ENCODE peak calls at places on chromosome 10, in nine cellular contexts. One of them, this sample, is unnamed.

GRCh38 chr10:110918633-110919348 is at the start of gene BBIP1:
- DNase-seq in nephron progenitor cell: no peak
- DNase-seq in endothelial cell: peak
- DNase-seq in posterior cingulate gyrus: peak
- DNase-seq in kidney glomerular epithelial cell: peak
- DNase-seq in HCEC 1CT: peak
- DNase-seq in AG04450: peak
- DNase-seq in NCI-H446: peak
- DNase-seq in activated T-helper 1 cell treated with anti-CD3 and anti-CD28 coated beads, Interleukin-12 subunit alpha, Interleukin-12 subunit beta, Interleukin-2, Interleukin-4 antibody, amounts not matched to agents 30 ng/mL and 10 ng/mL and 1 ng/mL, durations not matched to agents 14 hours and 24 hours and 36 hours: peak
- DNase-seq in this sample: peak

GRCh38 chr10:1360011-1360580 is 303.9 kb downstream of the WDR37 start:
- DNase-seq in nephron progenitor cell: peak
- DNase-seq in endothelial cell: peak
- DNase-seq in posterior cingulate gyrus: no peak
- DNase-seq in kidney glomerular epithelial cell: no peak
- DNase-seq in HCEC 1CT: no peak
- DNase-seq in AG04450: no peak
- DNase-seq in NCI-H446: no peak
- DNase-seq in activated T-helper 1 cell treated with anti-CD3 and anti-CD28 coated beads, Interleukin-12 subunit alpha, Interleukin-12 subunit beta, Interleukin-2, Interleukin-4 antibody, amounts not matched to agents 30 ng/mL and 10 ng/mL and 1 ng/mL, durations not matched to agents 14 hours and 24 hours and 36 hours: no peak
- DNase-seq in this sample: no peak

GRCh38 chr10:62093863-62094291 is 174.8 kb downstream of the RTKN2 start:
- DNase-seq in nephron progenitor cell: no peak
- DNase-seq in endothelial cell: no peak
- DNase-seq in posterior cingulate gyrus: no peak
- DNase-seq in kidney glomerular epithelial cell: peak
- DNase-seq in HCEC 1CT: peak
- DNase-seq in AG04450: peak
- DNase-seq in NCI-H446: no peak
- DNase-seq in activated T-helper 1 cell treated with anti-CD3 and anti-CD28 coated beads, Interleukin-12 subunit alpha, Interleukin-12 subunit beta, Interleukin-2, Interleukin-4 antibody, amounts not matched to agents 30 ng/mL and 10 ng/mL and 1 ng/mL, durations not matched to agents 14 hours and 24 hours and 36 hours: no peak
- DNase-seq in this sample: peak

GRCh38 chr10:22682237-22683192 is 31.9 kb downstream of the PIP4K2A start:
- DNase-seq in nephron progenitor cell: no peak
- DNase-seq in endothelial cell: no peak
- DNase-seq in posterior cingulate gyrus: no peak
- DNase-seq in kidney glomerular epithelial cell: peak
- DNase-seq in HCEC 1CT: peak
- DNase-seq in AG04450: no peak
- DNase-seq in NCI-H446: peak
- DNase-seq in activated T-helper 1 cell treated with anti-CD3 and anti-CD28 coated beads, Interleukin-12 subunit alpha, Interleukin-12 subunit beta, Interleukin-2, Interleukin-4 antibody, amounts not matched to agents 30 ng/mL and 10 ng/mL and 1 ng/mL, durations not matched to agents 14 hours and 24 hours and 36 hours: peak
- DNase-seq in this sample: peak

GRCh38 chr10:23096814-23097549 is 1.6 kb downstream of the MSRB2 start:
- DNase-seq in nephron progenitor cell: no peak
- DNase-seq in endothelial cell: no peak
- DNase-seq in posterior cingulate gyrus: no peak
- DNase-seq in kidney glomerular epithelial cell: no peak
- DNase-seq in HCEC 1CT: peak
- DNase-seq in AG04450: peak
- DNase-seq in NCI-H446: no peak
- DNase-seq in activated T-helper 1 cell treated with anti-CD3 and anti-CD28 coated beads, Interleukin-12 subunit alpha, Interleukin-12 subunit beta, Interleukin-2, Interleukin-4 antibody, amounts not matched to agents 30 ng/mL and 10 ng/mL and 1 ng/mL, durations not matched to agents 14 hours and 24 hours and 36 hours: no peak
- DNase-seq in this sample: no peak

GRCh38 chr10:107971411-107971810 is 806.9 kb upstream of the SORCS1 start:
- DNase-seq in nephron progenitor cell: no peak
- DNase-seq in endothelial cell: no peak
- DNase-seq in posterior cingulate gyrus: no peak
- DNase-seq in kidney glomerular epithelial cell: no peak
- DNase-seq in HCEC 1CT: peak
- DNase-seq in AG04450: no peak
- DNase-seq in NCI-H446: no peak
- DNase-seq in activated T-helper 1 cell treated with anti-CD3 and anti-CD28 coated beads, Interleukin-12 subunit alpha, Interleukin-12 subunit beta, Interleukin-2, Interleukin-4 antibody, amounts not matched to agents 30 ng/mL and 10 ng/mL and 1 ng/mL, durations not matched to agents 14 hours and 24 hours and 36 hours: no peak
- DNase-seq in this sample: peak

GRCh38 chr10:98560585-98560984 is 113.8 kb upstream of the HPS1 start:
- DNase-seq in nephron progenitor cell: no peak
- DNase-seq in endothelial cell: no peak
- DNase-seq in posterior cingulate gyrus: no peak
- DNase-seq in kidney glomerular epithelial cell: no peak
- DNase-seq in HCEC 1CT: no peak
- DNase-seq in AG04450: no peak
- DNase-seq in NCI-H446: no peak
- DNase-seq in activated T-helper 1 cell treated with anti-CD3 and anti-CD28 coated beads, Interleukin-12 subunit alpha, Interleukin-12 subunit beta, Interleukin-2, Interleukin-4 antibody, amounts not matched to agents 30 ng/mL and 10 ng/mL and 1 ng/mL, durations not matched to agents 14 hours and 24 hours and 36 hours: no peak
- DNase-seq in this sample: no peak

GRCh38 chr10:17867056-17867455 is 57.9 kb downstream of the MRC1 start:
- DNase-seq in nephron progenitor cell: no peak
- DNase-seq in endothelial cell: no peak
- DNase-seq in posterior cingulate gyrus: no peak
- DNase-seq in kidney glomerular epithelial cell: no peak
- DNase-seq in HCEC 1CT: no peak
- DNase-seq in AG04450: no peak
- DNase-seq in NCI-H446: no peak
- DNase-seq in activated T-helper 1 cell treated with anti-CD3 and anti-CD28 coated beads, Interleukin-12 subunit alpha, Interleukin-12 subunit beta, Interleukin-2, Interleukin-4 antibody, amounts not matched to agents 30 ng/mL and 10 ng/mL and 1 ng/mL, durations not matched to agents 14 hours and 24 hours and 36 hours: no peak
- DNase-seq in this sample: no peak

GRCh38 chr10:123562811-123563580 is 103.2 kb upstream of the GPR26 start:
- DNase-seq in nephron progenitor cell: no peak
- DNase-seq in endothelial cell: no peak
- DNase-seq in posterior cingulate gyrus: no peak
- DNase-seq in kidney glomerular epithelial cell: no peak
- DNase-seq in HCEC 1CT: no peak
- DNase-seq in AG04450: no peak
- DNase-seq in NCI-H446: no peak
- DNase-seq in activated T-helper 1 cell treated with anti-CD3 and anti-CD28 coated beads, Interleukin-12 subunit alpha, Interleukin-12 subunit beta, Interleukin-2, Interleukin-4 antibody, amounts not matched to agents 30 ng/mL and 10 ng/mL and 1 ng/mL, durations not matched to agents 14 hours and 24 hours and 36 hours: no peak
- DNase-seq in this sample: no peak

GRCh38 chr10:74328388-74328787 is 177.4 kb downstream of the ADK start:
- DNase-seq in nephron progenitor cell: no peak
- DNase-seq in endothelial cell: no peak
- DNase-seq in posterior cingulate gyrus: no peak
- DNase-seq in kidney glomerular epithelial cell: no peak
- DNase-seq in HCEC 1CT: no peak
- DNase-seq in AG04450: no peak
- DNase-seq in NCI-H446: no peak
- DNase-seq in activated T-helper 1 cell treated with anti-CD3 and anti-CD28 coated beads, Interleukin-12 subunit alpha, Interleukin-12 subunit beta, Interleukin-2, Interleukin-4 antibody, amounts not matched to agents 30 ng/mL and 10 ng/mL and 1 ng/mL, durations not matched to agents 14 hours and 24 hours and 36 hours: no peak
- DNase-seq in this sample: no peak

GRCh38 chr10:75717126-75717916 is 285.9 kb downstream of the LRMDA start:
- DNase-seq in nephron progenitor cell: no peak
- DNase-seq in endothelial cell: no peak
- DNase-seq in posterior cingulate gyrus: no peak
- DNase-seq in kidney glomerular epithelial cell: no peak
- DNase-seq in HCEC 1CT: no peak
- DNase-seq in AG04450: no peak
- DNase-seq in NCI-H446: no peak
- DNase-seq in activated T-helper 1 cell treated with anti-CD3 and anti-CD28 coated beads, Interleukin-12 subunit alpha, Interleukin-12 subunit beta, Interleukin-2, Interleukin-4 antibody, amounts not matched to agents 30 ng/mL and 10 ng/mL and 1 ng/mL, durations not matched to agents 14 hours and 24 hours and 36 hours: no peak
- DNase-seq in this sample: no peak

GRCh38 chr10:128210215-128211063 is 84.2 kb upstream of the MKI67 start:
- DNase-seq in nephron progenitor cell: peak
- DNase-seq in endothelial cell: peak
- DNase-seq in posterior cingulate gyrus: no peak
- DNase-seq in kidney glomerular epithelial cell: peak
- DNase-seq in HCEC 1CT: no peak
- DNase-seq in AG04450: no peak
- DNase-seq in NCI-H446: no peak
- DNase-seq in activated T-helper 1 cell treated with anti-CD3 and anti-CD28 coated beads, Interleukin-12 subunit alpha, Interleukin-12 subunit beta, Interleukin-2, Interleukin-4 antibody, amounts not matched to agents 30 ng/mL and 10 ng/mL and 1 ng/mL, durations not matched to agents 14 hours and 24 hours and 36 hours: peak
- DNase-seq in this sample: no peak

GRCh38 chr10:48634198-48634983 is 29.5 kb upstream of the ARHGAP22 start:
- DNase-seq in nephron progenitor cell: no peak
- DNase-seq in endothelial cell: no peak
- DNase-seq in posterior cingulate gyrus: no peak
- DNase-seq in kidney glomerular epithelial cell: no peak
- DNase-seq in HCEC 1CT: peak
- DNase-seq in AG04450: peak
- DNase-seq in NCI-H446: no peak
- DNase-seq in activated T-helper 1 cell treated with anti-CD3 and anti-CD28 coated beads, Interleukin-12 subunit alpha, Interleukin-12 subunit beta, Interleukin-2, Interleukin-4 antibody, amounts not matched to agents 30 ng/mL and 10 ng/mL and 1 ng/mL, durations not matched to agents 14 hours and 24 hours and 36 hours: peak
- DNase-seq in this sample: peak

GRCh38 chr10:89475567-89475966 is 59.8 kb downstream of the SLC16A12 start:
- DNase-seq in nephron progenitor cell: no peak
- DNase-seq in endothelial cell: no peak
- DNase-seq in posterior cingulate gyrus: no peak
- DNase-seq in kidney glomerular epithelial cell: no peak
- DNase-seq in HCEC 1CT: no peak
- DNase-seq in AG04450: no peak
- DNase-seq in NCI-H446: no peak
- DNase-seq in activated T-helper 1 cell treated with anti-CD3 and anti-CD28 coated beads, Interleukin-12 subunit alpha, Interleukin-12 subunit beta, Interleukin-2, Interleukin-4 antibody, amounts not matched to agents 30 ng/mL and 10 ng/mL and 1 ng/mL, durations not matched to agents 14 hours and 24 hours and 36 hours: no peak
- DNase-seq in this sample: no peak

GRCh38 chr10:52353960-52354394 is 39.9 kb downstream of the DKK1 start:
- DNase-seq in nephron progenitor cell: no peak
- DNase-seq in endothelial cell: no peak
- DNase-seq in posterior cingulate gyrus: no peak
- DNase-seq in kidney glomerular epithelial cell: no peak
- DNase-seq in HCEC 1CT: peak
- DNase-seq in AG04450: peak
- DNase-seq in NCI-H446: no peak
- DNase-seq in activated T-helper 1 cell treated with anti-CD3 and anti-CD28 coated beads, Interleukin-12 subunit alpha, Interleukin-12 subunit beta, Interleukin-2, Interleukin-4 antibody, amounts not matched to agents 30 ng/mL and 10 ng/mL and 1 ng/mL, durations not matched to agents 14 hours and 24 hours and 36 hours: no peak
- DNase-seq in this sample: no peak

GRCh38 chr10:72719941-72720592 is 28.1 kb downstream of the MCU start:
- DNase-seq in nephron progenitor cell: no peak
- DNase-seq in endothelial cell: no peak
- DNase-seq in posterior cingulate gyrus: no peak
- DNase-seq in kidney glomerular epithelial cell: no peak
- DNase-seq in HCEC 1CT: no peak
- DNase-seq in AG04450: no peak
- DNase-seq in NCI-H446: no peak
- DNase-seq in activated T-helper 1 cell treated with anti-CD3 and anti-CD28 coated beads, Interleukin-12 subunit alpha, Interleukin-12 subunit beta, Interleukin-2, Interleukin-4 antibody, amounts not matched to agents 30 ng/mL and 10 ng/mL and 1 ng/mL, durations not matched to agents 14 hours and 24 hours and 36 hours: no peak
- DNase-seq in this sample: no peak

GRCh38 chr10:1678084-1678483 is 59.2 kb downstream of the ADARB2 start:
- DNase-seq in nephron progenitor cell: no peak
- DNase-seq in endothelial cell: no peak
- DNase-seq in posterior cingulate gyrus: no peak
- DNase-seq in kidney glomerular epithelial cell: no peak
- DNase-seq in HCEC 1CT: no peak
- DNase-seq in AG04450: no peak
- DNase-seq in NCI-H446: no peak
- DNase-seq in activated T-helper 1 cell treated with anti-CD3 and anti-CD28 coated beads, Interleukin-12 subunit alpha, Interleukin-12 subunit beta, Interleukin-2, Interleukin-4 antibody, amounts not matched to agents 30 ng/mL and 10 ng/mL and 1 ng/mL, durations not matched to agents 14 hours and 24 hours and 36 hours: no peak
- DNase-seq in this sample: no peak

GRCh38 chr10:851891-852290 is 79.6 kb downstream of the LARP4B start:
- DNase-seq in nephron progenitor cell: no peak
- DNase-seq in endothelial cell: no peak
- DNase-seq in posterior cingulate gyrus: no peak
- DNase-seq in kidney glomerular epithelial cell: no peak
- DNase-seq in HCEC 1CT: no peak
- DNase-seq in AG04450: no peak
- DNase-seq in NCI-H446: no peak
- DNase-seq in activated T-helper 1 cell treated with anti-CD3 and anti-CD28 coated beads, Interleukin-12 subunit alpha, Interleukin-12 subunit beta, Interleukin-2, Interleukin-4 antibody, amounts not matched to agents 30 ng/mL and 10 ng/mL and 1 ng/mL, durations not matched to agents 14 hours and 24 hours and 36 hours: no peak
- DNase-seq in this sample: no peak

GRCh38 chr10:28677889-28678686 is 767 bp downstream of the BAMBI start:
- DNase-seq in nephron progenitor cell: peak
- DNase-seq in endothelial cell: peak
- DNase-seq in posterior cingulate gyrus: no peak
- DNase-seq in kidney glomerular epithelial cell: peak
- DNase-seq in HCEC 1CT: no peak
- DNase-seq in AG04450: no peak
- DNase-seq in NCI-H446: no peak
- DNase-seq in activated T-helper 1 cell treated with anti-CD3 and anti-CD28 coated beads, Interleukin-12 subunit alpha, Interleukin-12 subunit beta, Interleukin-2, Interleukin-4 antibody, amounts not matched to agents 30 ng/mL and 10 ng/mL and 1 ng/mL, durations not matched to agents 14 hours and 24 hours and 36 hours: peak
- DNase-seq in this sample: peak

GRCh38 chr10:84373000-84373399 is 44.6 kb downstream of the CCSER2 start:
- DNase-seq in nephron progenitor cell: no peak
- DNase-seq in endothelial cell: no peak
- DNase-seq in posterior cingulate gyrus: no peak
- DNase-seq in kidney glomerular epithelial cell: no peak
- DNase-seq in HCEC 1CT: no peak
- DNase-seq in AG04450: no peak
- DNase-seq in NCI-H446: no peak
- DNase-seq in activated T-helper 1 cell treated with anti-CD3 and anti-CD28 coated beads, Interleukin-12 subunit alpha, Interleukin-12 subunit beta, Interleukin-2, Interleukin-4 antibody, amounts not matched to agents 30 ng/mL and 10 ng/mL and 1 ng/mL, durations not matched to agents 14 hours and 24 hours and 36 hours: no peak
- DNase-seq in this sample: no peak

GRCh38 chr10:21424511-21424910 is 101.0 kb downstream of the SKIDA1 start:
- DNase-seq in nephron progenitor cell: no peak
- DNase-seq in endothelial cell: no peak
- DNase-seq in posterior cingulate gyrus: no peak
- DNase-seq in kidney glomerular epithelial cell: no peak
- DNase-seq in HCEC 1CT: peak
- DNase-seq in AG04450: no peak
- DNase-seq in NCI-H446: no peak
- DNase-seq in activated T-helper 1 cell treated with anti-CD3 and anti-CD28 coated beads, Interleukin-12 subunit alpha, Interleukin-12 subunit beta, Interleukin-2, Interleukin-4 antibody, amounts not matched to agents 30 ng/mL and 10 ng/mL and 1 ng/mL, durations not matched to agents 14 hours and 24 hours and 36 hours: no peak
- DNase-seq in this sample: no peak

GRCh38 chr10:34612938-34613337 is 202.2 kb downstream of the PARD3 start:
- DNase-seq in nephron progenitor cell: no peak
- DNase-seq in endothelial cell: no peak
- DNase-seq in posterior cingulate gyrus: no peak
- DNase-seq in kidney glomerular epithelial cell: no peak
- DNase-seq in HCEC 1CT: no peak
- DNase-seq in AG04450: no peak
- DNase-seq in NCI-H446: no peak
- DNase-seq in activated T-helper 1 cell treated with anti-CD3 and anti-CD28 coated beads, Interleukin-12 subunit alpha, Interleukin-12 subunit beta, Interleukin-2, Interleukin-4 antibody, amounts not matched to agents 30 ng/mL and 10 ng/mL and 1 ng/mL, durations not matched to agents 14 hours and 24 hours and 36 hours: no peak
- DNase-seq in this sample: no peak

GRCh38 chr10:112821663-112822062 is 128.4 kb upstream of the TCF7L2 start:
- DNase-seq in nephron progenitor cell: no peak
- DNase-seq in endothelial cell: no peak
- DNase-seq in posterior cingulate gyrus: no peak
- DNase-seq in kidney glomerular epithelial cell: no peak
- DNase-seq in HCEC 1CT: no peak
- DNase-seq in AG04450: no peak
- DNase-seq in NCI-H446: no peak
- DNase-seq in activated T-helper 1 cell treated with anti-CD3 and anti-CD28 coated beads, Interleukin-12 subunit alpha, Interleukin-12 subunit beta, Interleukin-2, Interleukin-4 antibody, amounts not matched to agents 30 ng/mL and 10 ng/mL and 1 ng/mL, durations not matched to agents 14 hours and 24 hours and 36 hours: no peak
- DNase-seq in this sample: no peak

GRCh38 chr10:29987471-29987870 is 71.9 kb downstream of the JCAD start:
- DNase-seq in nephron progenitor cell: no peak
- DNase-seq in endothelial cell: no peak
- DNase-seq in posterior cingulate gyrus: no peak
- DNase-seq in kidney glomerular epithelial cell: no peak
- DNase-seq in HCEC 1CT: no peak
- DNase-seq in AG04450: peak
- DNase-seq in NCI-H446: no peak
- DNase-seq in activated T-helper 1 cell treated with anti-CD3 and anti-CD28 coated beads, Interleukin-12 subunit alpha, Interleukin-12 subunit beta, Interleukin-2, Interleukin-4 antibody, amounts not matched to agents 30 ng/mL and 10 ng/mL and 1 ng/mL, durations not matched to agents 14 hours and 24 hours and 36 hours: no peak
- DNase-seq in this sample: no peak

GRCh38 chr10:60389413-60390009 is at the start of gene ANK3:
- DNase-seq in nephron progenitor cell: no peak
- DNase-seq in endothelial cell: no peak
- DNase-seq in posterior cingulate gyrus: no peak
- DNase-seq in kidney glomerular epithelial cell: no peak
- DNase-seq in HCEC 1CT: no peak
- DNase-seq in AG04450: no peak
- DNase-seq in NCI-H446: no peak
- DNase-seq in activated T-helper 1 cell treated with anti-CD3 and anti-CD28 coated beads, Interleukin-12 subunit alpha, Interleukin-12 subunit beta, Interleukin-2, Interleukin-4 antibody, amounts not matched to agents 30 ng/mL and 10 ng/mL and 1 ng/mL, durations not matched to agents 14 hours and 24 hours and 36 hours: no peak
- DNase-seq in this sample: no peak

GRCh38 chr10:8033812-8034665 is 20.4 kb upstream of the GATA3 start:
- DNase-seq in nephron progenitor cell: peak
- DNase-seq in endothelial cell: no peak
- DNase-seq in posterior cingulate gyrus: no peak
- DNase-seq in kidney glomerular epithelial cell: no peak
- DNase-seq in HCEC 1CT: no peak
- DNase-seq in AG04450: no peak
- DNase-seq in NCI-H446: no peak
- DNase-seq in activated T-helper 1 cell treated with anti-CD3 and anti-CD28 coated beads, Interleukin-12 subunit alpha, Interleukin-12 subunit beta, Interleukin-2, Interleukin-4 antibody, amounts not matched to agents 30 ng/mL and 10 ng/mL and 1 ng/mL, durations not matched to agents 14 hours and 24 hours and 36 hours: no peak
- DNase-seq in this sample: no peak

GRCh38 chr10:105207596-105207995 is 566.5 kb downstream of the SORCS3 start:
- DNase-seq in nephron progenitor cell: no peak
- DNase-seq in endothelial cell: no peak
- DNase-seq in posterior cingulate gyrus: no peak
- DNase-seq in kidney glomerular epithelial cell: peak
- DNase-seq in HCEC 1CT: no peak
- DNase-seq in AG04450: no peak
- DNase-seq in NCI-H446: no peak
- DNase-seq in activated T-helper 1 cell treated with anti-CD3 and anti-CD28 coated beads, Interleukin-12 subunit alpha, Interleukin-12 subunit beta, Interleukin-2, Interleukin-4 antibody, amounts not matched to agents 30 ng/mL and 10 ng/mL and 1 ng/mL, durations not matched to agents 14 hours and 24 hours and 36 hours: no peak
- DNase-seq in this sample: no peak

GRCh38 chr10:61992683-61993629 is 91.5 kb downstream of the ARID5B start:
- DNase-seq in nephron progenitor cell: no peak
- DNase-seq in endothelial cell: no peak
- DNase-seq in posterior cingulate gyrus: no peak
- DNase-seq in kidney glomerular epithelial cell: no peak
- DNase-seq in HCEC 1CT: peak
- DNase-seq in AG04450: peak
- DNase-seq in NCI-H446: no peak
- DNase-seq in activated T-helper 1 cell treated with anti-CD3 and anti-CD28 coated beads, Interleukin-12 subunit alpha, Interleukin-12 subunit beta, Interleukin-2, Interleukin-4 antibody, amounts not matched to agents 30 ng/mL and 10 ng/mL and 1 ng/mL, durations not matched to agents 14 hours and 24 hours and 36 hours: peak
- DNase-seq in this sample: no peak

GRCh38 chr10:103548006-103548405 is 54.5 kb downstream of the NEURL1 start:
- DNase-seq in nephron progenitor cell: no peak
- DNase-seq in endothelial cell: no peak
- DNase-seq in posterior cingulate gyrus: no peak
- DNase-seq in kidney glomerular epithelial cell: no peak
- DNase-seq in HCEC 1CT: no peak
- DNase-seq in AG04450: no peak
- DNase-seq in NCI-H446: no peak
- DNase-seq in activated T-helper 1 cell treated with anti-CD3 and anti-CD28 coated beads, Interleukin-12 subunit alpha, Interleukin-12 subunit beta, Interleukin-2, Interleukin-4 antibody, amounts not matched to agents 30 ng/mL and 10 ng/mL and 1 ng/mL, durations not matched to agents 14 hours and 24 hours and 36 hours: no peak
- DNase-seq in this sample: no peak

GRCh38 chr10:67933199-67933598 is 48.7 kb downstream of the SIRT1 start:
- DNase-seq in nephron progenitor cell: no peak
- DNase-seq in endothelial cell: no peak
- DNase-seq in posterior cingulate gyrus: no peak
- DNase-seq in kidney glomerular epithelial cell: no peak
- DNase-seq in HCEC 1CT: no peak
- DNase-seq in AG04450: no peak
- DNase-seq in NCI-H446: no peak
- DNase-seq in activated T-helper 1 cell treated with anti-CD3 and anti-CD28 coated beads, Interleukin-12 subunit alpha, Interleukin-12 subunit beta, Interleukin-2, Interleukin-4 antibody, amounts not matched to agents 30 ng/mL and 10 ng/mL and 1 ng/mL, durations not matched to agents 14 hours and 24 hours and 36 hours: no peak
- DNase-seq in this sample: no peak

GRCh38 chr10:110789604-110790428 is 81.9 kb upstream of the PDCD4 start:
- DNase-seq in nephron progenitor cell: peak
- DNase-seq in endothelial cell: no peak
- DNase-seq in posterior cingulate gyrus: no peak
- DNase-seq in kidney glomerular epithelial cell: no peak
- DNase-seq in HCEC 1CT: no peak
- DNase-seq in AG04450: no peak
- DNase-seq in NCI-H446: peak
- DNase-seq in activated T-helper 1 cell treated with anti-CD3 and anti-CD28 coated beads, Interleukin-12 subunit alpha, Interleukin-12 subunit beta, Interleukin-2, Interleukin-4 antibody, amounts not matched to agents 30 ng/mL and 10 ng/mL and 1 ng/mL, durations not matched to agents 14 hours and 24 hours and 36 hours: no peak
- DNase-seq in this sample: no peak

This sample was measured in RCC 7860.